ENCODE peak calls at places on chromosomes 7 and 10, in four cellular contexts. O is transverse colon, F is hepatocyte, R is uterus. Z is an unnamed sample.

GRCh38 chr10:100510533-100511308 is 8.9 kb downstream of the SEC31B start:
- DNase-seq in O (no peak), F (no peak), R (no peak), Z (no peak)

GRCh38 chr7:818031-818699 is 14.1 kb upstream of the SUN1 start:
- DNase-seq in O (no peak), F (no peak), R (no peak), Z (peak)

GRCh38 chr10:100791254-100792058 is 46.1 kb downstream of the PAX2 start:
- DNase-seq in O (no peak), F (peak), R (no peak), Z (no peak)

GRCh38 chr10:113019692-113020424 is 69.8 kb downstream of the TCF7L2 start:
- DNase-seq in O (no peak), F (peak), R (no peak), Z (no peak)

GRCh38 chr7:149720372-149721083 is 52.9 kb downstream of the ZNF467 start:
- DNase-seq in O (no peak), F (peak), R (no peak), Z (no peak)

GRCh38 chr10:74292871-74293427 is 141.9 kb downstream of the ADK start:
- DNase-seq in O (no peak), F (no peak), R (no peak), Z (no peak)

GRCh38 chr7:98360221-98361124 is 40.4 kb downstream of the BAIAP2L1 start:
- DNase-seq in O (peak), F (peak), R (no peak), Z (no peak)

GRCh38 chr10:131587976-131588680 is 276.6 kb upstream of the TCERG1L start:
- DNase-seq in O (no peak), F (no peak), R (no peak), Z (no peak)

GRCh38 chr7:117873056-117873932 is at the start of gene CTTNBP2:
- DNase-seq in O (peak), F (peak), R (peak), Z (no peak)

GRCh38 chr10:95035343-95036283 is 33.7 kb downstream of the CYP2C8 start:
- DNase-seq in O (no peak), F (no peak), R (no peak), Z (no peak)

GRCh38 chr7:80018941-80019808 is 115.5 kb upstream of the GNAI1 start:
- DNase-seq in O (peak), F (peak), R (no peak), Z (no peak)

GRCh38 chr7:2043316-2044039 is 189.3 kb downstream of the MAD1L1 start:
- DNase-seq in O (no peak), F (no peak), R (no peak), Z (no peak)

GRCh38 chr10:76149602-76150138 is 718.2 kb downstream of the LRMDA start:
- DNase-seq in O (no peak), F (no peak), R (no peak), Z (no peak)

GRCh38 chr7:140144821-140145220 is 32.0 kb downstream of the KDM7A start:
- DNase-seq in O (no peak), F (no peak), R (no peak), Z (no peak)

GRCh38 chr7:11726251-11727155 is 105.5 kb downstream of the THSD7A start:
- DNase-seq in O (no peak), F (peak), R (peak), Z (peak)

GRCh38 chr7:48158404-48158803 is 12.9 kb upstream of the ABCA13 start:
- DNase-seq in O (no peak), F (no peak), R (no peak), Z (no peak)

GRCh38 chr10:11440250-11441150 is 170.9 kb downstream of the USP6NL start:
- DNase-seq in O (no peak), F (no peak), R (no peak), Z (no peak)

GRCh38 chr10:126434235-126434634 is 46.0 kb upstream of the ADAM12 start:
- DNase-seq in O (no peak), F (no peak), R (no peak), Z (no peak)

GRCh38 chr10:132300582-132300981 is 7.2 kb downstream of the STK32C start:
- DNase-seq in O (no peak), F (no peak), R (no peak), Z (no peak)

GRCh38 chr10:101561068-101561915 is 26.8 kb downstream of the POLL start:
- DNase-seq in O (no peak), F (no peak), R (no peak), Z (no peak)

GRCh38 chr10:96991313-96991841 is 159.3 kb downstream of the LCOR start:
- DNase-seq in O (no peak), F (no peak), R (no peak), Z (no peak)

GRCh38 chr7:70377957-70378356 is 754.0 kb upstream of the GALNT17 start:
- DNase-seq in O (no peak), F (no peak), R (no peak), Z (no peak)

GRCh38 chr7:159097661-159098423 is 46.8 kb downstream of the VIPR2 start:
- DNase-seq in O (peak), F (no peak), R (no peak), Z (no peak)

GRCh38 chr10:85557077-85557476 is 809.5 kb downstream of the GRID1 start:
- DNase-seq in O (no peak), F (no peak), R (no peak), Z (no peak)

GRCh38 chr7:28748346-28748745 is 209.8 kb downstream of the TRIL start:
- DNase-seq in O (no peak), F (no peak), R (no peak), Z (no peak)

GRCh38 chr7:142243823-142244222 is 14.0 kb downstream of the PRSS58 start:
- DNase-seq in O (no peak), F (no peak), R (no peak), Z (no peak)

GRCh38 chr7:31935671-31936070 is 134.5 kb downstream of the PDE1C start:
- DNase-seq in O (no peak), F (no peak), R (no peak), Z (no peak)

GRCh38 chr7:22667562-22668239 is 59.3 kb upstream of the IL6 start:
- DNase-seq in O (no peak), F (peak), R (no peak), Z (peak)

GRCh38 chr7:28811003-28811402 is 147.1 kb downstream of the TRIL start:
- DNase-seq in O (no peak), F (no peak), R (no peak), Z (no peak)

GRCh38 chr7:98283127-98283886 is 1.8 kb downstream of the BRI3 start:
- DNase-seq in O (peak), F (peak), R (peak), Z (peak)

GRCh38 chr10:32005050-32005449 is 51.2 kb downstream of the KIF5B start:
- DNase-seq in O (peak), F (peak), R (no peak), Z (no peak)

DNA sequence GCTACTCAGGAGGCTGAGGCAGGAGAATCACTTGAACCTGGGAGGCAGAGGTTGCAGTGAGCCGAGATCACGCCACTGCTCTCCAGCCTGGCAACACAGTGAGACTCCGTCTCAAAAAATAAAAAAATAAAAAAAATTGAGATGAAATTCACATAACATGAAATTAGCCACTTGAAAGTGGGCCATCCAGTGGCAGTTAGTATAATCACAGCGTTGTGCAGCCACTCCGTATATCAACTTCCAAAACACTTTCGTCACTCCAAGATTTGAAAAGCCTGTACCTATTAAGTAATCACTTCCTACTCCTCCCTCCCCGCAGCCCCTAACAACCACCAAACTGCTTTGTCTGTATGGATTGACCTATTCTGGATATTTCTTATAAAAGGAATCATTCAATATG is 20.7 kb upstream of the CACUL1 start:
- DNase-seq in O (no peak), F (no peak), R (no peak), Z (no peak)
- TF ChIP-seq CTCF in O (no peak), F (no peak), R (no peak), Z (no peak)

DNA sequence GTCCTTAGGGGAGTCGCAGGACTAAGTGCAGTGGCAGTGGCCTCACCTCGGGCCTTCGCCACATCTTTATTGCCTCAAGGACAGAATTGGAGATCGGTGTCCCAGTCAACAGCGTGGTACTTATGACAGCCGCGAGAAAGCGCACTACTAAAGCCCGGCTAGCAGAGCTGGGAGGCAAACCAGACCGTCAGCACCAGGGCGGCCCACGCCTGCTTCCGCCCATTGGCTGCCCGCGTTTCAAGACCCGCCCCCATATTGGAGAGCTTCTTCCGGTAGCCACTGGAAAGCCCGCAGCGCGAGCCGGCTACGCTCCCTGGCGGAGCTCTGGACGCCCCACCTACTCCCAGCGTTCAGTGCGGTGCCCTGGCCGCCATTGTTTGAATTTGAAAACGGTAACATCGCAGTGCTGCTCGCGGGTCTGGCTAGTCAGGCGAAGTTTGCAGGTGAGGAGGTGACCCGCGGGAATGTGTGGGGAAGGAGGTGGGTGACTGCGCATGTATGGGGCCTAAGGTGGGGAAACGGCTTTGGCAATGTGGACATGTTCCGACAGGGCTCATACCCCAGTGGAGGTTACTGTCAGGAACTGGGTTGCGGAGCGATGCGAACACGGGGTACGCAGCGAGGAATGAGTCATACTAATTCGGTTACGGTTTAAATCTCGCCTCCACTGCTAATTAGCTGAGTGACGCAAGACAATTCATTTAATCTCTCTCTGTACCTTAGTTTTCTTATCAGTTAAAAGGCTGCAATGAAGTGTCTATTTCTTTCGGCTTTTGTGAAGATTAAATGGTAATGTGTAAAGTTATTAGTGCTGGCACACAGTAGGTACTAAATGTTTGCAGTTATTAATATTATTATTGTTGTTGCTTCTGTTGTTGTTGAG is at the start of gene KIF20B:
- DNase-seq in O (peak), F (peak), R (peak), Z (peak)
- TF ChIP-seq CTCF in O (peak), F (peak), R (peak), Z (peak)

DNA sequence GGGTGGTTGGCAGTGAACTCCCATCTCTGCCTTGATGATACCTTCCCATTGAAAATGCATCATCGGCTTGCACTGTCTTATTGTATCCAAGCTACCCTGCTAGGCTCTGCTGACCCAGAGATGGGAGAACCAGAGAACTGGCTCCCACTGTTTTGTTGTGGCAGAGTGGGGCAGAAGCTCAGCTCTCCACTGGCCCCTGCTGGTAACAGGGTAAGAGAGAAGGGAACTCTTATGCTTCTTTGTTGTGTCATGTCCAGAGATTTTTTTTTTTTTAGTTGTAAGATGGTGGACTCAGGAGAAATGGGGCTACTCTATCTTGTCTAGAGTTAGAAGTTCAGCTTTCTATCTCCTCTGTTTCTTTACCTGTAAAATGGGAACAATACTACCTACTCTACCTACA is 100.5 kb upstream of the SDK1 start:
- DNase-seq in O (peak), F (peak), R (no peak), Z (no peak)
- TF ChIP-seq CTCF in O (peak), F (peak), R (no peak), Z (peak)

GRCh38 chr7:86939197-86939814 is 120.1 kb downstream of the ELAPOR2 start:
- DNase-seq in O (peak), F (peak), R (peak), Z (peak)

GRCh38 chr7:86942081-86942480 is 117.4 kb downstream of the ELAPOR2 start:
- DNase-seq in O (no peak), F (no peak), R (no peak), Z (no peak)

GRCh38 chr7:86947956-86948355 is 111.5 kb downstream of the ELAPOR2 start:
- DNase-seq in O (no peak), F (no peak), R (no peak), Z (no peak)

GRCh38 chr7:86943447-86943846 is 116.0 kb downstream of the ELAPOR2 start:
- DNase-seq in O (no peak), F (no peak), R (no peak), Z (no peak)

DNA sequence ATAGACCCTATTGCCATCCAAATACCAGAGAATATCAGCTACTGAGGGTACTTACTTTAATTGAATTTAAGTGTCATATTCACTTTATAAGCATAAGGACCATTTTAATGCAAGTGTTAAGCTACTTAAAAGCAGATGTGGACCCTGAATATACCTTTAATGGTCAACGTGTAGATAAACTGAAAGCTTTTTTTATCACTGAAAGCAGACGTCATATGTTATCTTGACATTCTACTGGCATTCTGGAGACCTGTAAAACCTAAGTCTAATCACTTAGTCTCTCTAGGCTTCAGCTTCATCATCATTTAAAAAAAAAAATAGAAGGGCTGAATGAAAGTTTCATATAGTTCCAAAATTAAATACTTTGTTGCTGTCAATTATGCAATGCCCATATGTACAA is 116.5 kb downstream of the ELAPOR2 start:
- DNase-seq in O (no peak), F (no peak), R (no peak), Z (no peak)
- TF ChIP-seq CTCF in O (no peak), F (no peak), R (no peak), Z (no peak)

DNA sequence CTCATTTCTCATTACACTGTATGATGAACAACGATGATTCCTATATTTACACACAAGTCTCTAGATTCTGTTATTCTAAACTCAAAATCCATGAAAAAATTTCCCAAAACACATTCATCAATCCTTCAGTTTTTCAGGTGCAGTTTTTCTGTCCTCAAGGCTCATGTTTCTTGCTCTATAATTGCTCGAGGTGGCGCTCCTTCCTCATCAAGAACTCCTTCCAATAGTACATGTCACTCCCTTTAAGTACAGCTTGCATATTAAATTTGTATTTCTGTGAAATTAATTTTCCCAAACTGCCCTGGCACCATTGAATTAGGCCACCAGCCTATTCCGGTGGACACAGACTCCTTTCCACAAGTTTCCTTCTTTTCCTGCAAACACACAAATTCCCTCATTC is 188.7 kb upstream of the MINDY3 start:
- DNase-seq in O (no peak), F (no peak), R (no peak), Z (no peak)
- TF ChIP-seq CTCF in O (no peak), F (no peak), R (no peak), Z (no peak)

DNA sequence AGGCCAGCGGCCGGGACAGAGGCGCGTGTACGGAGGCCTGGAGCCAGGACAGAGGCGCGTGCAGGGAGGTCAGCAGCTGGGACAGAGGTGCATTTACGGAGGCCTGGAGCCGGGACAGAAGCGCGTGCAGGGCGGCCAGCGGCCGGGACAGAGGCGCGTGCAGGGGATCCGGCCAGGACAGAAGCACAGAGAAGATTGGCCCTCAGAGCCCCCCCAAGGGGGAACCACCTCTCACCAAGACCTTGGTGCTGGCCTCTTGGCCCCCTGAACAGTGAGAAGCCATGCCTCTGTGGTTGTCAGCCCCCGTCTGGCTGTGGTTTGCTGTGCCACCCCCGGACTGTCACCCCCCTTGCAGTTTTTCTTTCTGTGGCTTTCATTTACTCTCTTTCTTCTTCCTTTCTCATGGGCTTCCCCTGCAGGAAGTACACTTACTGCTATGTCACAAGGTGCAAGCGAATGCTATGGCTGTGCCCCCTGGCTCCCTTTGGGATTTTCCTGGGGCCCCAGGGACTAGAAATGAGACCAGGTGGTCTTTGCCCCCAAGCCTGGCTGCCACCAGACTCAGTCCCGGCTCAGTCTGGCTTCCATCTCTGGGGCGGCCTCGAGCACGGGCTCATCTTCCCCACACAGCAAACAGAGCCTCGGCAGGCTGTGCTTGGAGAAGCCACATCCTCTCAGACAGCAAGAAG is 41.1 kb downstream of the INSIG1 start:
- DNase-seq in O (no peak), F (no peak), R (no peak), Z (no peak)
- TF ChIP-seq CTCF in O (no peak), F (no peak), R (no peak), Z (no peak)

DNA sequence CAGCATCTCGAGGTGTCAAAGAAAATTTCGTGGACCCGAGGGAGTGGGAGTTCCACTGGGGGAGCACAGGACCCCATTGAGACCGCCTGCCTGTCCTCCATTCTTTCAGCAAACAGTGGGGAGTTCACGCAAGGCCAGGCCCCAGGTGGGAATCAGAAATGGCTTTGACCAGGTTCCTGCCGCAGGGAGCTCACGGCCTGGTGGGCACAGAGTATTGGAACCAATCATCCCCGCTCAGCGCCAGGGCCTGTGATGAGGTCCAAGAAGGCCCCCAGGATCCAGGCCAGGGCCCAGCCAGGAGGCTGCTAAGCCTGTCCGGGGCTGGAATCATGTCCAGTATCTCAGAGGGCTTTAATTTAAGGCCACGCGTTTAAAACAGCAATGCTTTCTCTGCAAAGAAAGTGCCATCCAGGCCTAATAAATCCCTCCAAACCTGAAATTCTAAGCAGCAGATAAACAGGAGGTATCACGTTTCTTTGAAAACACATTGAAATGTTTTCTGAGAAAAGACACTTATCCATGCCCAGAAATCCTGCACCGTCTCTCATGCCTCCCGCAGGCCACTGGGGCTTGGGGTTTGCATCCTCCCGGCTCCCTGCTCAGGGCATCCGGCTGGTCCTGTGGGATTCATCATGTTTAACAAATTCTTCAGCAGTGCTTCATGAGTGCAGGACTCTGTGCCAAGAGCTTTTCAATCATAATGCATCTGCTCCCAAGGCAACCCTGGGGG is 125.6 kb downstream of the OAT start:
- DNase-seq in O (no peak), F (no peak), R (no peak), Z (no peak)
- TF ChIP-seq CTCF in O (no peak), F (no peak), R (no peak), Z (no peak)

Z was measured in AG09319.